ENCODE peak calls at places on chromosomes 11 and 22, in five cellular contexts. K is body of pancreas, S is IMR-90, B is heart left ventricle, M is esophagus squamous epithelium. W is an unnamed sample.

GRCh38 chr22:43745783-43746356 is 66.2 kb downstream of the EFCAB6 start:
- DNase-seq in B (no peak), S (no peak), K (no peak), M (no peak), W (no peak)

GRCh38 chr22:38111941-38112355 is 1.5 kb upstream of the BAIAP2L2 start:
- DNase-seq in S (no peak), K (no peak), M (no peak), B (peak), W (no peak)

GRCh38 chr11:17765381-17766359 is 31.1 kb downstream of the KCNC1 start:
- DNase-seq in K (no peak), M (no peak), S (peak), B (no peak), W (no peak)

GRCh38 chr11:34052036-34052607 is 591 bp downstream of the CAPRIN1 start:
- DNase-seq in M (peak), S (peak), B (peak), K (peak), W (peak)

GRCh38 chr11:119832536-119832935 is 103.5 kb upstream of the NECTIN1 start:
- DNase-seq in B (no peak), S (peak), K (peak), M (no peak), W (no peak)

GRCh38 chr22:32904044-32904443 is 102.5 kb downstream of the TIMP3 start:
- DNase-seq in B (peak), M (no peak), K (peak), S (peak), W (peak)

GRCh38 chr11:9861860-9862725 is 198.2 kb downstream of the SWAP70 start:
- DNase-seq in K (peak), B (peak), M (no peak), S (peak), W (no peak)

GRCh38 chr11:34255101-34255500 is 102.7 kb downstream of the ABTB2 start:
- DNase-seq in M (no peak), K (no peak), B (no peak), S (no peak), W (no peak)

GRCh38 chr11:47387944-47388696 is 9.8 kb upstream of the SPI1 start:
- DNase-seq in M (no peak), K (no peak), S (no peak), B (no peak), W (no peak)

GRCh38 chr11:3121416-3121815 is 43.7 kb downstream of the OSBPL5 start:
- DNase-seq in B (no peak), K (no peak), S (no peak), M (no peak), W (no peak)

GRCh38 chr11:25057861-25058260 is 561.0 kb downstream of the LUZP2 start:
- DNase-seq in S (no peak), K (no peak), M (no peak), B (no peak), W (no peak)

GRCh38 chr22:36331306-36331911 is 56.4 kb downstream of the MYH9 start:
- DNase-seq in B (peak), K (peak), S (peak), M (peak), W (no peak)

GRCh38 chr11:66850235-66850587 is 6.7 kb upstream of the LRFN4 start:
- DNase-seq in S (no peak), M (no peak), K (no peak), B (no peak), W (no peak)

GRCh38 chr11:5280582-5281102 is 10.9 kb upstream of the HBE1 start:
- DNase-seq in S (peak), M (no peak), K (peak), B (no peak), W (peak)

GRCh38 chr22:48744283-48744641 is 1083.4 kb downstream of the BRD1 start:
- DNase-seq in S (no peak), B (no peak), M (no peak), K (no peak), W (no peak)

GRCh38 chr11:33478111-33478573 is 221.0 kb downstream of the HIPK3 start:
- DNase-seq in M (no peak), B (no peak), S (no peak), K (peak), W (no peak)

GRCh38 chr22:42070517-42071422 is at the start of gene NAGA:
- DNase-seq in S (peak), B (peak), M (peak), K (peak), W (peak)
- TF ChIP-seq POLR2A in S (no peak), B (no peak), M (peak), K (peak), W (peak)

GRCh38 chr11:59550842-59551650 is 39.7 kb downstream of the OR4D9 start:
- DNase-seq in M (no peak), K (peak), B (peak), S (peak), W (no peak)

GRCh38 chr11:59552844-59553243 is 41.5 kb downstream of the OR4D9 start:
- DNase-seq in M (no peak), B (no peak), K (no peak), S (no peak), W (no peak)

GRCh38 chr11:59551651-59552521 is 40.5 kb downstream of the OR4D9 start:
- DNase-seq in B (no peak), M (no peak), S (peak), K (peak), W (no peak)

GRCh38 chr11:59548309-59548656 is 36.9 kb downstream of the OR4D9 start:
- DNase-seq in B (no peak), S (no peak), M (no peak), K (no peak), W (no peak)

DNA sequence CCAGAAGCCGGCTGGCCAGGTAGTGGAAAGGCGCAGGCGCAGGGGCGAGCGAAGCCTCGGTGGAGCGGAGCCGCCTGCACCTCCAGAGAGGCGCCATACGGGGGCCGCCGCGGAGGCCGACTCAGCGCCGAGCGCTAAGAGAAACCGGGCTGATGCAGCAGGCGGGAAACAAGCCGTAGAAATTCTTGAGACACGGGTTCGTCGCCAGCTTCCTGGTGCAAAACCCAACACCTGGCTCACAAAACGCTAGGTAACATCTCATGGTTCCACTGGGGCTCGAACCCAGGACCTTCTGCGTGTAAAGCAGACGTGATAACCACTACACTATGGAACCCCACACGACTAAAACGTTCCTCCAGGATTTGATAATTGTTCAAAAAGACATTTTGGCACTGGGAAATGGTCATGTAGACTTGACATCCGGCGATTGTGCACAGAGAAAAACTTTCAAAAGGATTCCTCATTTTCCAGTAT is 39.1 kb downstream of the OR4D9 start:
- DNase-seq in K (peak), B (peak), S (peak), M (no peak), W (no peak)
- TF ChIP-seq POLR2A in K (peak), B (no peak), S (no peak), M (no peak), W (no peak)

DNA sequence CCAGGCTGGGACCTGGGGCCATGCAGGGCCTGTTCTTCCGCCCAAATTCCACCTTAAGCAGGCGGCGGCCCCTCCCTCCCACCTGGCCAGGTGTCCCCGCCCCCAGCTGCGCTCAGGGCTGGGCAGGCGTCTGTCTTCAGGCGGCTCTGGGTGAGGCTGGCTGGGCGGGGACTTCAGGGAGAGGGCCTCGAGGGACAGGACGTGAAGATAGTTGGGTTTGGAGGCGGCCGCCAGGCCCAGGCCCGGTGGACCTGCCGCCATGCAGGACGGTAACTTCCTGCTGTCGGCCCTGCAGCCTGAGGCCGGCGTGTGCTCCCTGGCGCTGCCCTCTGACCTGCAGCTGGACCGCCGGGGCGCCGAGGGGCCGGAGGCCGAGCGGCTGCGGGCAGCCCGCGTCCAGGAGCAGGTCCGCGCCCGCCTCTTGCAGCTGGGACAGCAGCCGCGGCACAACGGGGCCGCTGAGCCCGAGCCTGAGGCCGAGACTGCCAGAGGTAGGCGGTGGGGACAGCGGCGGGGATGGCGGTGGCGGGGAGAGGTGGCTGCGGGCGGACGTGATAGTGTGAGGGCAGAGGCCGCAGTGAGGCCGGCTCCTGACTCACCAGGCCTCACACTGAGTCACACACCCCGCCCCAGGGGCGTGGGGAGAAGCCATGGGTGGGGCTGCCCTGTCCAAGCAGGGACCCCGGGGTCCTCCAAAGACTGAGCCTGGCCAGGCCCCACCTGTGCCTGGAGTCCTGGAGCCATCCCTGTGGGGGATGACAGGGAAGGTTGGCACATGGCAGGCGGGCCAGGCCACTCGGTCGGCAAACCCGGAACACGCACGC is at the start of gene PKP3:
- DNase-seq in S (peak), K (peak), M (no peak), B (no peak), W (peak)
- TF ChIP-seq POLR2A in S (no peak), K (peak), M (peak), B (no peak), W (peak)

GRCh38 chr11:57793711-57794110 is 32.1 kb downstream of the CTNND1 start:
- DNase-seq in B (no peak), K (no peak), S (no peak), M (no peak), W (no peak)

GRCh38 chr11:57801185-57801490 is 39.5 kb downstream of the CTNND1 start:
- DNase-seq in K (no peak), S (no peak), B (no peak), M (no peak), W (no peak)

GRCh38 chr11:57802411-57802810 is 40.8 kb downstream of the CTNND1 start:
- DNase-seq in K (no peak), M (no peak), S (no peak), B (no peak), W (no peak)

GRCh38 chr11:57800444-57801184 is 39.0 kb downstream of the CTNND1 start:
- DNase-seq in B (no peak), S (peak), M (no peak), K (peak), W (peak)

DNA sequence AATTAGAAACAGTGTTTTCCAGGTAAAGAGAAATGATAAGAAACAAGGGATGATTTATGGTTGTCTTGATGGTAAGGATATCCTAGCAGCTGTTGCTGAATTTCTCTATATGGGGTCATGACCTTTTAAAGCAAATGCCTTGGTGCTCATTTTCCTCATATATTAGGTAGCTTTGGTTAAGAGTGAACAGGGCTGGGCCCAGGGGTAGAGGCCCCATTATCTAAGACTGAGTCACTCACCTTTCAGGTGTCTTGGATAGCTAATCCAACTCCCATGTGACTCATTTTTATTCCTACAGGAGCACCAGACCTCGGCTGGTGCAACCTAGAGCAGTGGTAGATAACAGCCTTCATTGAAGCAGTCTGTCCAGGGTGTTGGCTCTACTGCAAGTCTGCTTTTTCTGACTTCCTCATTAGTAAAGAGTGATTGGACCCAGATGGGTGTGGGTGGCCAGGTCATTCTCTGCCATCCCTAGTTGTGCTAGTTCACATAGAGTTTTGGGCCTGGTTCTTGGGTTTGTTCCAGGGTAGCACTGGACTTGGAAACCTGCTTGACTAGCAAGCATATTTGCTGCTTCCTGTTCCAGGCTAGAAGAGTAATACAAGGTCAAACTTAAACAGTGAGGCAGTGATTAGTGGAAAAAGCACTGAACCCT is 37.4 kb downstream of the CTNND1 start:
- DNase-seq in M (no peak), B (peak), K (peak), S (peak), W (no peak)
- TF ChIP-seq POLR2A in M (peak), B (no peak), K (peak), S (no peak), W (no peak)

GRCh38 chr11:59102259-59102765 is 4.7 kb upstream of the FAM111B start:
- DNase-seq in K (peak), B (peak), M (no peak), S (peak), W (no peak)
- TF ChIP-seq POLR2A in K (no peak), B (no peak), M (no peak), S (no peak), W (no peak)

GRCh38 chr11:101128571-101129202 is 926 bp downstream of the PGR start:
- DNase-seq in S (no peak), M (no peak), K (peak), B (peak), W (no peak)
- TF ChIP-seq POLR2A in S (no peak), M (no peak), K (no peak), B (no peak), W (no peak)

DNA sequence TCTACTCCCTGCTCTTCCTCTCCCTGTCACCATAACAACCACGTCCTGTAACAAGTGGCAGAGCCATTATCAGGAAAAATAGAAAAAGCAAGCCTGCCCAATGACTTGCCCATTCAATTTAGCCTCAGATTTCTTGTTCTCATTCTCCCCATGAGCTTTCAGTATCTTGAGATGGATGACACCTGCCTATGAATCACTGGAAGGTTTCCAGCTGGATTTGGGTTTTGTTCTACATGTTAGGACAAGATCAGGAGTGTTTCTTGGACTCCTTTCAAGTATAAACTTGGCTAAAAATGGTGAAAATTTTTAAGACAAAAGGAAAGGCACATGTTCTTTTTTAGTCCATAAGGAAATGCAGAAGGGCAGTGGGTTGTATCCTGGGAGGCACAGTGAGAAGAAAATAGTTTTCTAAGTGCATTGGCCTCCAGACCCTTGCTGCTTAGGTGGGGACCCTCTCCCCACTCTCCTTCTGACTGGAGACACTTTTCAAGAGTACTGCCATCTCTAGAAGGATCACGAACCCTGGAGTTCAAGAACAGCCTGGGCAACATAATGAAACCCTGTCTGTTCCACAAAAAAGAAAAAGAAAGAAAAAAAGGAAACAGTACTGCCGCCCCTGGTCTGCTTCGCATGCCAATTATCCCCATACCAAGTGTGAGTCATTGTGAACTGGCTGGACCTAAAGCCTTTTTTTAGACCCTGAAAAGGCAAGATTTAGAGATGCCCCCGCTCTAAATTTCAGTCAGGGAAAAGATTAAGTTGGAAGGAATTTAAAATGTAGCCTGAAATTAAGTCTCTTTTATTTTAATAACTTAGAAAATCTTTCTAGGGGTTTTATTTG is 51.0 kb downstream of the MTNR1B start:
- DNase-seq in K (no peak), S (peak), B (no peak), M (no peak), W (no peak)
- TF ChIP-seq POLR2A in K (no peak), S (no peak), B (no peak), M (no peak), W (no peak)

DNA sequence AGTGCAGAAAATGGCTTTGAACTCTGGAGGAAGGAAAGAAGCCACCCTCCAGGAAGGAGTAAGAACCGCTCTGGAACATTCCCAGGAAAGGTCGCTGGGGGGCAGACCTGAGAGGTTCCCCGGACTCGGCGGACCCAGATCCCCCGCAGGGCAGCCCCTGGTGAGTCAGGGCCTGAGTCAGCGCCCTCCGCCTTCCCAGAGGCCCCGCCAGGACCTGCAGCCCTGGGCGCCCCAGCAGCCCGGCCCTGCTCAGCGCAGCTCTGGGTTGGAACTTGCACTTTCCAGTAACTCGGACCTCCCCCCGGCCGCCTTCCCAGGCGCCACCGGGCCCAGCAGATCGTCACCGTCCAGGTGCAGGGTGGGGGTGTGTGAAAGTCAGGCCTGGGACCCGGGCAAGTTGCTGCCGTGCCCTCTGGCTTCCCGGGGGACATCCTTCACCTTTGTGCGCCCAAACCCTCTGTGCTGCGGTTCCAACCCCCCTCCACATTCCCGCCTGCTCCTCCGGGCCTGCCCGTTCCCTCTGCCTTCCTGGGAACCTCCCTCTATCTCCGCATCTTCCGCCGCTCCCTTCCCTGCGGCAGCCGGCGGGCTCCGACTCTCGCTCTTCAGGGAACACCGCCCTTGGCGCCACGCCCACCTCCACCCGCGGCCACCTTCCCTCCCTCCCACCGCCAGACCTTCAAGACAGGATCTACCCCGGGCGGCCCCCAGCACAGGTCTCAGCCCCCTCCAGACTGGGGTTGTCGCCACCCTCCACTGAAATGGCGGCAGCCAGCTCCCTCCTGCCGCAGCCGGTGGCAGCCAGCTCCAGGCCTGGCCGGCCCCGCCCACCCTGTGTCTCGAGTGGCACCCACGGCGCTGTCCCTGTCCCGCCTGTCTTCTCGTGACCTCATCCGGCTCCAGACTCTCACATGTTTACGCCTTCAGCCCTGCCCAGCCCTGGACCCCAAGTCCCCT is 36.8 kb upstream of the WNT7B start:
- DNase-seq in S (peak), M (peak), K (peak), B (peak), W (peak)
- TF ChIP-seq POLR2A in S (peak), M (peak), K (peak), B (peak), W (peak)

GRCh38 chr22:50243704-50244419 is 961 bp downstream of the TUBGCP6 start:
- DNase-seq in B (no peak), M (no peak), K (no peak), S (peak), W (no peak)

GRCh38 chr22:50246242-50247175 is 1.7 kb upstream of the TUBGCP6 start:
- DNase-seq in M (no peak), K (no peak), S (no peak), B (no peak), W (no peak)

GRCh38 chr22:50242406-50242949 is 2.3 kb downstream of the TUBGCP6 start:
- DNase-seq in M (no peak), K (no peak), S (no peak), B (no peak), W (no peak)

GRCh38 chr22:50245214-50246072 is 620 bp upstream of the TUBGCP6 start:
- DNase-seq in M (no peak), K (no peak), B (no peak), S (no peak), W (no peak)

GRCh38 chr22:50244420-50245213 is at the start of gene TUBGCP6:
- DNase-seq in B (peak), K (peak), S (peak), M (peak), W (peak)
- TF ChIP-seq POLR2A in B (no peak), K (peak), S (peak), M (peak), W (peak)

DNA sequence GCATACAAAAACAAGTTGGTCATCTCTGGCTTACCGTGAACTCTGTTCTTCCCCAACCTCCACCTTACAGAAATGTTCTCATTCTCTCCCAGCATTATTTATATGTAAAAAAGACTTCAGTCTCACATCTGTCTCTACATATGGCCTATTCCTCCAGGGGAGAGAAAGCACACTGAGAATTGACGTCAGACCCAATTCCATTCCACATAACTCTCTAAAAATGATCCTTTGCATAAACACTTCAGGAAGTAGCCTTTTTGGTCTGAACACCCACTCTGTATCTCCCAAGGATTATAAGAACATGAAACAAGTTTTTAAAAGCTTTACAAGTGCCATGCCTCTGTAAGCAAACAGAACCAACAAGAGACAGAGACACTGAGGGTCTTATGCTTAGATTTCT is 48.4 kb upstream of the PPP2R1B start:
- DNase-seq in M (no peak), S (peak), B (no peak), K (no peak), W (no peak)
- TF ChIP-seq POLR2A in M (no peak), S (no peak), B (no peak), K (no peak), W (no peak)